ENCODE peak calls at places on chromosome 15, in four cellular contexts. J is colonic mucosa, W is cardiac muscle cell, B is HAP-1. N is an unnamed sample. For H3K27me3 and H3K4me1, the result is how much of the 10 kb centered on the place peaks cover.

GRCh38 chr15:93055211-93055763 is 33.7 kb downstream of the RGMA start:
- DNase-seq in W (no peak), B (no peak), J (no peak), N (no peak)

GRCh38 chr15:88187195-88187594 is 69.3 kb downstream of the NTRK3 start:
- DNase-seq in W (peak), J (no peak), B (no peak), N (no peak)

GRCh38 chr15:88913017-88913849 is at the start of gene MFGE8:
- DNase-seq in B (peak), J (peak), W (peak), N (peak)

GRCh38 chr15:61299060-61299763 is 70.1 kb upstream of the RORA start:
- DNase-seq in B (no peak), J (peak), W (no peak), N (no peak)

GRCh38 chr15:68528891-68529290 is 49.9 kb upstream of the CORO2B start:
- DNase-seq in B (no peak), W (peak), J (no peak), N (no peak)

GRCh38 chr15:80151148-80151547 is 1.7 kb upstream of the FAH start:
- DNase-seq in W (no peak), J (no peak), B (no peak), N (no peak)

GRCh38 chr15:68821898-68822380 is 1.2 kb upstream of the ANP32A start:
- DNase-seq in B (no peak), W (no peak), J (peak), N (peak)

GRCh38 chr15:48644827-48645557 is 517 bp downstream of the FBN1 start:
- DNase-seq in B (peak), W (peak), J (no peak), N (no peak)

GRCh38 chr15:29815000-29815704 is 7.1 kb downstream of the TJP1 start:
- DNase-seq in J (no peak), B (peak), W (no peak), N (no peak)

GRCh38 chr15:53747501-53748068 is 11.9 kb downstream of the WDR72 start:
- DNase-seq in B (peak), W (no peak), J (no peak), N (no peak)

GRCh38 chr15:88331291-88331690 is 74.8 kb upstream of the NTRK3 start:
- DNase-seq in W (peak), B (peak), J (peak), N (peak)

GRCh38 chr15:71195242-71195641 is 80.0 kb downstream of the THSD4 start:
- DNase-seq in J (no peak), B (peak), W (peak), N (no peak)

GRCh38 chr15:80490431-80490990 is 86.3 kb downstream of the ARNT2 start:
- DNase-seq in B (no peak), J (no peak), W (no peak), N (no peak)

GRCh38 chr15:101488300-101489164 is 975 bp downstream of the PCSK6 start:
- DNase-seq in B (no peak), W (no peak), J (no peak), N (no peak)

GRCh38 chr15:74631935-74632560 is 16.4 kb downstream of the CLK3 start:
- DNase-seq in J (peak), W (peak), B (peak), N (peak)

GRCh38 chr15:83631534-83631933 is 22.4 kb upstream of the ADAMTSL3 start:
- DNase-seq in J (no peak), B (no peak), W (no peak), N (no peak)

GRCh38 chr15:52213206-52213605 is 22.0 kb upstream of the GNB5 start:
- DNase-seq in B (no peak), W (no peak), J (no peak), N (no peak)

GRCh38 chr15:35023794-35024193 is 35.7 kb upstream of the ZNF770 start:
- DNase-seq in B (no peak), J (no peak), W (no peak), N (no peak)

GRCh38 chr15:60844431-60845174 is 365.7 kb upstream of the ICE2 start:
- DNase-seq in B (no peak), W (no peak), J (no peak), N (no peak)

GRCh38 chr15:74790080-74790916 is 8.4 kb downstream of the CSK start:
- DNase-seq in W (peak), J (peak), B (no peak), N (peak)

GRCh38 chr15:74265046-74265639 is 29.0 kb downstream of the CCDC33 start:
- DNase-seq in W (peak), B (peak), J (no peak), N (peak)

GRCh38 chr15:93180656-93181055 is 91.6 kb upstream of the RGMA start:
- DNase-seq in J (no peak), B (no peak), W (no peak), N (no peak)

GRCh38 chr15:50137330-50137761 is 18.3 kb upstream of the ATP8B4 start:
- DNase-seq in B (no peak), J (no peak), W (peak), N (no peak)

GRCh38 chr15:50881121-50882048 is 27.1 kb upstream of the AP4E1 start:
- DNase-seq in B (no peak), W (peak), J (no peak), N (peak)

GRCh38 chr15:76460871-76461270 is 124.3 kb downstream of the ISL2 start:
- DNase-seq in W (peak), J (no peak), B (no peak), N (no peak)

GRCh38 chr15:48358681-48359152 is 27.5 kb downstream of the DUT start:
- DNase-seq in J (no peak), B (no peak), W (peak), N (no peak)

GRCh38 chr15:51093488-51093864 is 1.2 kb downstream of the TNFAIP8L3 start:
- DNase-seq in W (no peak), J (no peak), B (no peak), N (no peak)

GRCh38 chr15:98914626-98915025 is 93.0 kb downstream of the PGPEP1L start:
- DNase-seq in W (peak), J (no peak), B (no peak), N (no peak)

GRCh38 chr15:86384191-86384590 is 304.5 kb downstream of the AGBL1 start:
- DNase-seq in W (no peak), B (no peak), J (no peak), N (no peak)

GRCh38 chr15:101126618-101127502 is 125.0 kb downstream of the CHSY1 start:
- DNase-seq in B (no peak), J (no peak), W (peak), N (no peak)

GRCh38 chr15:49686626-49687025 is 65.8 kb downstream of the DTWD1 start:
- DNase-seq in B (no peak), W (peak), J (no peak), N (no peak)

GRCh38 chr15:60740787-60741354 is 261.9 kb upstream of the ICE2 start:
- DNase-seq in J (no peak), W (peak), B (no peak), N (peak)

GRCh38 chr15:52112203-52112750 is 298 bp downstream of the BCL2L10 start:
- DNase-seq in B (no peak), J (peak), W (no peak), N (no peak)

GRCh38 chr15:79430901-79431635 is 1.1 kb upstream of the MINAR1 start:
- DNase-seq in B (no peak), W (peak), J (no peak), N (no peak)

GRCh38 chr15:78208341-78208844 is 26.0 kb downstream of the ACSBG1 start:
- DNase-seq in W (no peak), J (no peak), B (no peak), N (no peak)

GRCh38 chr15:31304736-31305365 is 21.8 kb upstream of the KLF13 start:
- DNase-seq in B (no peak), J (no peak), W (no peak), N (peak)

GRCh38 chr15:25803036-25803435 is 60.1 kb downstream of the ATP10A start:
- DNase-seq in W (no peak), J (no peak), B (no peak), N (no peak)

GRCh38 chr15:29853211-29853987 is 31.1 kb upstream of the TJP1 start:
- DNase-seq in B (no peak), W (no peak), J (no peak), N (no peak)

GRCh38 chr15:59994855-59995557 is 9.1 kb upstream of the FOXB1 start:
- DNase-seq in J (no peak), W (no peak), B (no peak), N (no peak)

GRCh38 chr15:94972314-94972713 is 741.0 kb downstream of the MCTP2 start:
- DNase-seq in B (no peak), W (peak), J (no peak), N (no peak)

DNA sequence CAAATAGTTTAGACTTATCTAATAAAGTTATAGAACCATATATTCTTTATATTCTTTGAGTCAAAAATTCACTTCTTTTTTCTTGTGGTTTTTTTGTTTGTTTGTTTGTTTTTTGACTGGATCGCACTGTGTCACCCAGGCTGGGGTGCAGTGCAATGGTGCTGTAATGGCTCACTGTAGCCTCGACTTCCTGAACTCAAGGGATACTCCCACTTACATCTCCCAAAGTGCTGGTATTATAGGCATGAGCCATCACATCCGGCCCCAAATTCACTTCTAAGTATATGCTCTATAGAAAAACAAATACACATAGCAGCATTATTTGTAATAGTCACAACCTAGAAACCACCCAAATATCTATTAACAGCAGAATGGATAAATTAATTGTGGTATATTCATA is 13.7 kb upstream of the SLTM start:
- DNase-seq in J (no peak), B (no peak), W (no peak), N (no peak)
- H3K27me3 ChIP-seq in J (under half), B (under half), W (under half), N (under half)

GRCh38 chr15:58737298-58737697 is 12.2 kb downstream of the ADAM10 start:
- DNase-seq in J (no peak), B (no peak), W (no peak), N (no peak)
- H3K4me1 ChIP-seq in J (under half), B (under half), W (under half), N (half or more)

GRCh38 chr15:39578851-39579486 is 1.9 kb upstream of the THBS1 start:
- DNase-seq in W (peak), B (no peak), J (no peak), N (no peak)
- H3K4me3 ChIP-seq in W (no peak), B (no peak), J (no peak), N (no peak)

GRCh38 chr15:96351801-96352593 is 21.5 kb downstream of the NR2F2 start:
- DNase-seq in B (no peak), J (no peak), W (no peak), N (no peak)

GRCh38 chr15:96349034-96349932 is 18.8 kb downstream of the NR2F2 start:
- DNase-seq in J (no peak), B (no peak), W (no peak), N (no peak)

GRCh38 chr15:96349933-96350292 is 19.4 kb downstream of the NR2F2 start:
- DNase-seq in J (peak), B (peak), W (no peak), N (no peak)

GRCh38 chr15:96350884-96351639 is 20.6 kb downstream of the NR2F2 start:
- DNase-seq in B (no peak), J (no peak), W (no peak), N (no peak)

GRCh38 chr15:96350321-96350720 is 19.8 kb downstream of the NR2F2 start:
- DNase-seq in W (no peak), B (no peak), J (peak), N (no peak)
- H3K27me3 ChIP-seq in W (half or more), B (under half), J (under half), N (under half)

GRCh38 chr15:90871097-90871715 is 2.8 kb downstream of the FURIN start:
- DNase-seq in W (no peak), B (no peak), J (peak), N (peak)
- H3K4me1 ChIP-seq in W (under half), B (half or more), J (under half), N (under half)

GRCh38 chr15:66960519-66960918 is 104.9 kb upstream of the SMAD3 start:
- DNase-seq in W (no peak), J (no peak), B (no peak), N (no peak)
- H3K4me3 ChIP-seq in W (no peak), J (no peak), B (no peak), N (no peak)

GRCh38 chr15:37105795-37106333 is 5.5 kb upstream of the MEIS2 start:
- DNase-seq in B (no peak), J (no peak), W (peak), N (no peak)
- H3K27me3 ChIP-seq in B (under half), J (half or more), W (under half), N (under half)

GRCh38 chr15:40926659-40927496 is 2.3 kb upstream of the DLL4 start:
- DNase-seq in W (no peak), B (no peak), J (no peak), N (no peak)
- H3K4me1 ChIP-seq in W (under half), B (under half), J (under half), N (under half)